ENCODE peak calls at places on chromosome 4, in four cellular contexts. W is MV-4-11, J is EL, O is ovary. N is an unnamed sample.

GRCh38 chr4:25128671-25129070 is 31.6 kb downstream of the SEPSECS start:
- DNase-seq in O (no peak), W (no peak), J (no peak), N (no peak)

GRCh38 chr4:72896515-72896914 is 173.0 kb downstream of the COX18 start:
- DNase-seq in J (peak), O (peak), W (no peak), N (no peak)

GRCh38 chr4:137387924-137388323 is 144.4 kb downstream of the PCDH18 start:
- DNase-seq in W (no peak), O (no peak), J (peak), N (no peak)

GRCh38 chr4:835148-836002 is 9.4 kb upstream of the CPLX1 start:
- DNase-seq in J (no peak), O (no peak), W (no peak), N (no peak)

GRCh38 chr4:143375326-143376073 is 38.8 kb downstream of the GAB1 start:
- DNase-seq in J (peak), W (peak), O (no peak), N (no peak)

GRCh38 chr4:1842339-1842895 is 13.5 kb downstream of the LETM1 start:
- DNase-seq in J (no peak), W (no peak), O (no peak), N (no peak)

GRCh38 chr4:57550143-57550542 is 440.0 kb upstream of the IGFBP7 start:
- DNase-seq in W (no peak), O (no peak), J (no peak), N (no peak)

GRCh38 chr4:138400528-138400927 is 158.4 kb upstream of the SLC7A11 start:
- DNase-seq in W (no peak), O (no peak), J (no peak), N (no peak)

GRCh38 chr4:61199869-61200194 is 294 bp upstream of the ADGRL3 start:
- DNase-seq in J (no peak), O (no peak), W (peak), N (no peak)

GRCh38 chr4:175635513-175635912 is 176.6 kb downstream of the GPM6A start:
- DNase-seq in W (no peak), O (no peak), J (no peak), N (no peak)

GRCh38 chr4:20444599-20445337 is 193.1 kb downstream of the SLIT2 start:
- DNase-seq in J (no peak), W (no peak), O (no peak), N (no peak)

GRCh38 chr4:144591401-144591800 is 54.6 kb upstream of the HHIP start:
- DNase-seq in W (no peak), O (no peak), J (peak), N (no peak)

GRCh38 chr4:79743014-79743413 is 330.0 kb downstream of the ANTXR2 start:
- DNase-seq in O (no peak), W (no peak), J (no peak), N (no peak)

GRCh38 chr4:151462554-151462953 is 53.6 kb downstream of the FHIP1A start:
- DNase-seq in W (no peak), O (no peak), J (no peak), N (no peak)

GRCh38 chr4:724131-724530 is 18.5 kb downstream of the PCGF3 start:
- DNase-seq in O (no peak), W (no peak), J (no peak), N (no peak)

GRCh38 chr4:112766422-112766821 is 129.5 kb downstream of the LARP7 start:
- DNase-seq in O (no peak), W (no peak), J (peak), N (no peak)

GRCh38 chr4:52052475-52052780 is 1.3 kb downstream of the SPATA18 start:
- DNase-seq in W (peak), J (no peak), O (no peak), N (no peak)

GRCh38 chr4:83644677-83645639 is 109.0 kb downstream of the GPAT3 start:
- DNase-seq in J (peak), W (peak), O (no peak), N (no peak)

GRCh38 chr4:78691971-78692814 is 84.0 kb upstream of the BMP2K start:
- DNase-seq in W (peak), J (peak), O (no peak), N (no peak)

GRCh38 chr4:102787096-102787867 is 26.5 kb upstream of the MANBA start:
- DNase-seq in O (no peak), J (peak), W (peak), N (no peak)

GRCh38 chr4:189202182-189202868 is 738.3 kb upstream of the FRG1 start:
- DNase-seq in O (peak), J (peak), W (peak), N (peak)

GRCh38 chr4:150960079-150960478 is 55.0 kb downstream of the LRBA start:
- DNase-seq in W (peak), O (no peak), J (peak), N (no peak)

GRCh38 chr4:81465668-81466357 is 5.9 kb downstream of the RASGEF1B start:
- DNase-seq in O (no peak), W (no peak), J (no peak), N (no peak)

GRCh38 chr4:119179011-119179410 is 33.5 kb upstream of the USP53 start:
- DNase-seq in O (no peak), J (no peak), W (no peak), N (no peak)

N was measured in ureter.